ENCODE peak calls at places on chromosome 20, in eight cellular contexts. One of them, this sample, is unnamed.

GRCh38 chr20:63177134-63177784 is 38.7 kb downstream of the YTHDF1 start:
- DNase-seq in NCI-H69: peak; percentile 50
- DNase-seq in choroid plexus epithelial cell: no peak
- DNase-seq in T1000: no peak
- DNase-seq in fibroblast of lung: no peak
- DNase-seq in A673: peak; percentile 42
- DNase-seq in HEK293T: no peak
- DNase-seq in cardiac septum: no peak
- DNase-seq in this sample: peak; percentile 67

GRCh38 chr20:19710336-19710721 is 47.7 kb upstream of the RIN2 start:
- DNase-seq in T1000: no peak
- DNase-seq in HEK293T: no peak
- DNase-seq in choroid plexus epithelial cell: peak; percentile 15
- DNase-seq in cardiac septum: no peak
- DNase-seq in fibroblast of lung: peak; percentile 61
- DNase-seq in A673: no peak
- DNase-seq in NCI-H69: no peak
- DNase-seq in this sample: no peak

GRCh38 chr20:13348301-13349239 is 127.5 kb downstream of the ISM1 start:
- DNase-seq in HEK293T: no peak
- DNase-seq in NCI-H69: no peak
- DNase-seq in A673: no peak
- DNase-seq in choroid plexus epithelial cell: peak; percentile 52
- DNase-seq in T1000: no peak
- DNase-seq in fibroblast of lung: peak; percentile 59
- DNase-seq in cardiac septum: no peak
- DNase-seq in this sample: no peak

GRCh38 chr20:45354423-45355208 is 6.4 kb upstream of the SDC4 start:
- DNase-seq in T1000: no peak
- DNase-seq in A673: no peak
- DNase-seq in HEK293T: no peak
- DNase-seq in choroid plexus epithelial cell: peak; percentile 61
- DNase-seq in NCI-H69: no peak
- DNase-seq in cardiac septum: peak; percentile 49
- DNase-seq in fibroblast of lung: peak; percentile 39
- DNase-seq in this sample: no peak

GRCh38 chr20:48828734-48829460 is 1.1 kb upstream of the PREX1 start:
- DNase-seq in fibroblast of lung: no peak
- DNase-seq in cardiac septum: no peak
- DNase-seq in HEK293T: no peak
- DNase-seq in NCI-H69: peak; percentile 7
- DNase-seq in choroid plexus epithelial cell: no peak
- DNase-seq in T1000: no peak
- DNase-seq in A673: peak; percentile 94
- DNase-seq in this sample: no peak

GRCh38 chr20:53899351-53900167 is 170.8 kb downstream of the BCAS1 start:
- DNase-seq in HEK293T: no peak
- DNase-seq in A673: peak; percentile 93
- DNase-seq in fibroblast of lung: peak; percentile 77
- DNase-seq in choroid plexus epithelial cell: no peak
- DNase-seq in cardiac septum: no peak
- DNase-seq in NCI-H69: peak; percentile 1
- DNase-seq in T1000: peak; percentile 75
- DNase-seq in this sample: no peak

GRCh38 chr20:47392721-47393073 is 36.2 kb upstream of the ZMYND8 start:
- DNase-seq in NCI-H69: no peak
- DNase-seq in cardiac septum: no peak
- DNase-seq in HEK293T: no peak
- DNase-seq in A673: no peak
- DNase-seq in fibroblast of lung: no peak
- DNase-seq in choroid plexus epithelial cell: no peak
- DNase-seq in T1000: peak; percentile 63
- DNase-seq in this sample: no peak

GRCh38 chr20:45934587-45935415 is at the start of gene PCIF1:
- DNase-seq in choroid plexus epithelial cell: peak; percentile 99
- DNase-seq in cardiac septum: peak; percentile 99
- DNase-seq in HEK293T: peak; percentile 98
- DNase-seq in fibroblast of lung: peak; percentile 97
- DNase-seq in A673: peak; percentile 98
- DNase-seq in T1000: peak; percentile 99
- DNase-seq in NCI-H69: peak; percentile 95
- DNase-seq in this sample: peak; percentile 98

GRCh38 chr20:11136691-11137090 is 462.9 kb upstream of the JAG1 start:
- DNase-seq in fibroblast of lung: no peak
- DNase-seq in T1000: no peak
- DNase-seq in choroid plexus epithelial cell: no peak
- DNase-seq in NCI-H69: no peak
- DNase-seq in HEK293T: no peak
- DNase-seq in A673: no peak
- DNase-seq in cardiac septum: no peak
- DNase-seq in this sample: no peak

GRCh38 chr20:51439160-51439689 is 103.3 kb downstream of the NFATC2 start:
- DNase-seq in A673: no peak
- DNase-seq in cardiac septum: no peak
- DNase-seq in T1000: no peak
- DNase-seq in NCI-H69: no peak
- DNase-seq in fibroblast of lung: no peak
- DNase-seq in choroid plexus epithelial cell: no peak
- DNase-seq in HEK293T: no peak
- DNase-seq in this sample: peak; percentile 23

GRCh38 chr20:36573798-36574277 is 441 bp downstream of the TGIF2 start:
- DNase-seq in fibroblast of lung: no peak
- DNase-seq in cardiac septum: no peak
- DNase-seq in A673: peak; percentile 64
- DNase-seq in HEK293T: no peak
- DNase-seq in NCI-H69: peak; percentile 57
- DNase-seq in choroid plexus epithelial cell: no peak
- DNase-seq in T1000: no peak
- DNase-seq in this sample: peak; percentile 23

GRCh38 chr20:31837896-31838397 is 7.5 kb downstream of the FOXS1 start:
- DNase-seq in cardiac septum: no peak
- DNase-seq in A673: no peak
- DNase-seq in fibroblast of lung: peak; percentile 29
- DNase-seq in T1000: peak; percentile 11
- DNase-seq in choroid plexus epithelial cell: peak; percentile 58
- DNase-seq in HEK293T: no peak
- DNase-seq in NCI-H69: peak; percentile 15
- DNase-seq in this sample: no peak

GRCh38 chr20:1897965-1898464 is 2.8 kb downstream of the SIRPA start:
- DNase-seq in HEK293T: no peak
- DNase-seq in choroid plexus epithelial cell: no peak
- DNase-seq in NCI-H69: no peak
- DNase-seq in A673: no peak
- DNase-seq in fibroblast of lung: no peak
- DNase-seq in cardiac septum: no peak
- DNase-seq in T1000: no peak
- DNase-seq in this sample: no peak

GRCh38 chr20:24102749-24103148 is 114.2 kb upstream of the GGTLC1 start:
- DNase-seq in HEK293T: no peak
- DNase-seq in NCI-H69: no peak
- DNase-seq in choroid plexus epithelial cell: peak; percentile 28
- DNase-seq in A673: no peak
- DNase-seq in T1000: no peak
- DNase-seq in cardiac septum: no peak
- DNase-seq in fibroblast of lung: no peak
- DNase-seq in this sample: no peak

GRCh38 chr20:19289451-19289850 is 77.0 kb downstream of the SLC24A3 start:
- DNase-seq in A673: no peak
- DNase-seq in HEK293T: no peak
- DNase-seq in fibroblast of lung: no peak
- DNase-seq in T1000: no peak
- DNase-seq in choroid plexus epithelial cell: no peak
- DNase-seq in NCI-H69: no peak
- DNase-seq in cardiac septum: no peak
- DNase-seq in this sample: no peak

GRCh38 chr20:64011366-64011779 is 24.6 kb upstream of the C20orf204 start:
- DNase-seq in cardiac septum: no peak
- DNase-seq in A673: no peak
- DNase-seq in choroid plexus epithelial cell: no peak
- DNase-seq in fibroblast of lung: no peak
- DNase-seq in T1000: no peak
- DNase-seq in NCI-H69: no peak
- DNase-seq in HEK293T: no peak
- DNase-seq in this sample: no peak

GRCh38 chr20:9068896-9069663 is at the start of gene PLCB4:
- DNase-seq in choroid plexus epithelial cell: peak; percentile 30
- DNase-seq in A673: peak; percentile 56
- DNase-seq in cardiac septum: peak; percentile 78
- DNase-seq in NCI-H69: peak; percentile 99
- DNase-seq in HEK293T: peak; percentile 37
- DNase-seq in T1000: peak; percentile 67
- DNase-seq in fibroblast of lung: peak; percentile 59
- DNase-seq in this sample: peak; percentile 30

GRCh38 chr20:16580127-16580526 is 6.9 kb upstream of the KIF16B start:
- DNase-seq in fibroblast of lung: peak; percentile 75
- DNase-seq in A673: no peak
- DNase-seq in HEK293T: no peak
- DNase-seq in NCI-H69: peak; percentile 93
- DNase-seq in cardiac septum: no peak
- DNase-seq in T1000: no peak
- DNase-seq in choroid plexus epithelial cell: peak; percentile 64
- DNase-seq in this sample: no peak

GRCh38 chr20:18362916-18363315 is 74.6 kb downstream of the ZNF133 start:
- DNase-seq in cardiac septum: no peak
- DNase-seq in T1000: no peak
- DNase-seq in fibroblast of lung: no peak
- DNase-seq in HEK293T: no peak
- DNase-seq in choroid plexus epithelial cell: no peak
- DNase-seq in NCI-H69: no peak
- DNase-seq in A673: no peak
- DNase-seq in this sample: no peak

GRCh38 chr20:26209171-26209941 is 512.7 kb upstream of the ZNF337 start:
- DNase-seq in T1000: no peak
- DNase-seq in choroid plexus epithelial cell: peak; percentile 39
- DNase-seq in cardiac septum: no peak
- DNase-seq in NCI-H69: no peak
- DNase-seq in fibroblast of lung: no peak
- DNase-seq in A673: peak; percentile 10
- DNase-seq in HEK293T: no peak
- DNase-seq in this sample: no peak

GRCh38 chr20:40939667-40940066 is 89.0 kb upstream of the TOP1 start:
- DNase-seq in A673: no peak
- DNase-seq in cardiac septum: no peak
- DNase-seq in fibroblast of lung: no peak
- DNase-seq in HEK293T: no peak
- DNase-seq in NCI-H69: no peak
- DNase-seq in T1000: no peak
- DNase-seq in choroid plexus epithelial cell: no peak
- DNase-seq in this sample: no peak

GRCh38 chr20:36543187-36544133 is 2.1 kb downstream of the MYL9 start:
- DNase-seq in choroid plexus epithelial cell: peak; percentile 87
- DNase-seq in fibroblast of lung: peak; percentile 83
- DNase-seq in T1000: peak; percentile 30
- DNase-seq in A673: no peak
- DNase-seq in cardiac septum: peak; percentile 90
- DNase-seq in HEK293T: no peak
- DNase-seq in NCI-H69: no peak
- DNase-seq in this sample: no peak

GRCh38 chr20:36796868-36797267 is 23.3 kb upstream of the DSN1 start:
- DNase-seq in HEK293T: no peak
- DNase-seq in cardiac septum: no peak
- DNase-seq in NCI-H69: no peak
- DNase-seq in choroid plexus epithelial cell: no peak
- DNase-seq in T1000: no peak
- DNase-seq in A673: no peak
- DNase-seq in fibroblast of lung: no peak
- DNase-seq in this sample: no peak

GRCh38 chr20:60959971-60960370 is 292.1 kb upstream of the CDH4 start:
- DNase-seq in NCI-H69: no peak
- DNase-seq in cardiac septum: no peak
- DNase-seq in A673: no peak
- DNase-seq in HEK293T: no peak
- DNase-seq in fibroblast of lung: no peak
- DNase-seq in choroid plexus epithelial cell: no peak
- DNase-seq in T1000: no peak
- DNase-seq in this sample: no peak

GRCh38 chr20:20743511-20744169 is 31.2 kb upstream of the RALGAPA2 start:
- DNase-seq in choroid plexus epithelial cell: peak; percentile 18
- DNase-seq in fibroblast of lung: peak; percentile 49
- DNase-seq in T1000: no peak
- DNase-seq in HEK293T: no peak
- DNase-seq in cardiac septum: no peak
- DNase-seq in A673: peak; percentile 97
- DNase-seq in NCI-H69: peak; percentile 38
- DNase-seq in this sample: peak; percentile 80

GRCh38 chr20:58374906-58375760 is 13.9 kb upstream of the VAPB start:
- DNase-seq in HEK293T: no peak
- DNase-seq in cardiac septum: no peak
- DNase-seq in A673: peak; percentile 7
- DNase-seq in NCI-H69: peak; percentile 33
- DNase-seq in fibroblast of lung: peak; percentile 69
- DNase-seq in choroid plexus epithelial cell: peak; percentile 76
- DNase-seq in T1000: no peak
- DNase-seq in this sample: no peak

This sample was measured in Ammon's horn.